ENCODE peak calls at places on chromosomes 6 and 20, in four cellular contexts. C, G, H and L are unnamed samples. For H3K9me3 and H3K4me1, the result is how much of the 10 kb centered on the place peaks cover.

GRCh38 chr6:150238294-150238693 is 95.5 kb downstream of the PPP1R14C start:
- DNase-seq in G (no peak), H (peak), C (no peak), L (peak)

GRCh38 chr6:125558451-125558850 is 191.0 kb upstream of the HEY2 start:
- DNase-seq in C (peak), G (no peak), H (no peak), L (no peak)

GRCh38 chr6:24245275-24245674 is 112.6 kb downstream of the DCDC2 start:
- DNase-seq in C (no peak), H (no peak), G (no peak), L (no peak)

GRCh38 chr20:34472246-34472925 is 43.8 kb upstream of the DYNLRB1 start:
- DNase-seq in C (no peak), H (no peak), G (no peak), L (no peak)

GRCh38 chr20:34058831-34059230 is 53.2 kb downstream of the EIF2S2 start:
- DNase-seq in G (no peak), H (no peak), C (peak), L (no peak)

GRCh38 chr20:24494460-24494920 is 25.1 kb downstream of the SYNDIG1 start:
- DNase-seq in G (no peak), H (no peak), C (no peak), L (no peak)

GRCh38 chr20:52785678-52786077 is 186.5 kb upstream of the TSHZ2 start:
- DNase-seq in H (no peak), C (no peak), G (no peak), L (no peak)

GRCh38 chr6:1144842-1145755 is 166.8 kb upstream of the FOXQ1 start:
- DNase-seq in H (no peak), G (no peak), C (no peak), L (no peak)

GRCh38 chr20:10040070-10040970 is 5.5 kb downstream of the ANKEF1 start:
- DNase-seq in H (no peak), C (no peak), G (peak), L (no peak)

GRCh38 chr20:56245761-56246160 is 2.8 kb upstream of the MC3R start:
- DNase-seq in G (no peak), H (no peak), C (no peak), L (no peak)

GRCh38 chr6:4017847-4018193 is 61.1 kb downstream of the FAM217A start:
- DNase-seq in H (no peak), C (peak), G (no peak), L (no peak)

GRCh38 chr6:158033751-158034702 is 52.4 kb downstream of the SYNJ2 start:
- DNase-seq in G (no peak), H (no peak), C (no peak), L (no peak)

GRCh38 chr6:1678201-1678600 is 68.5 kb downstream of the FOXC1 start:
- DNase-seq in C (no peak), H (peak), G (no peak), L (no peak)

GRCh38 chr6:95574811-95575210 is 2.5 kb upstream of the MANEA start:
- DNase-seq in H (no peak), C (no peak), G (no peak), L (no peak)

GRCh38 chr20:34549291-34549928 is 9.1 kb upstream of the MAP1LC3A start:
- DNase-seq in H (no peak), G (no peak), C (peak), L (no peak)

GRCh38 chr6:33742837-33743236 is 3.9 kb downstream of the IP6K3 start:
- DNase-seq in C (no peak), G (no peak), H (no peak), L (no peak)

GRCh38 chr6:23181301-23182110 is 612.1 kb downstream of the HDGFL1 start:
- DNase-seq in C (no peak), H (no peak), G (no peak), L (no peak)

GRCh38 chr6:23180504-23181293 is 611.3 kb downstream of the HDGFL1 start:
- DNase-seq in C (peak), G (no peak), H (peak), L (peak)

GRCh38 chr6:23179994-23180393 is 610.6 kb downstream of the HDGFL1 start:
- DNase-seq in G (no peak), H (no peak), C (no peak), L (no peak)

GRCh38 chr6:23183846-23184245 is 614.5 kb downstream of the HDGFL1 start:
- DNase-seq in H (no peak), C (no peak), G (no peak), L (no peak)
- H3K9me3 ChIP-seq in H (under half), C (under half), G (under half), L (under half)

GRCh38 chr6:37516076-37516919 is 16.6 kb upstream of the CCDC167 start:
- DNase-seq in G (no peak), H (no peak), C (peak), L (no peak)
- H3K4me1 ChIP-seq in G (under half), H (under half), C (under half), L (under half)

GRCh38 chr20:25705830-25706351 is 9.2 kb upstream of the ZNF337 start:
- DNase-seq in G (no peak), H (no peak), C (no peak), L (no peak)

GRCh38 chr20:25706793-25707192 is 10.1 kb upstream of the ZNF337 start:
- DNase-seq in C (no peak), G (no peak), H (no peak), L (no peak)

GRCh38 chr20:25707695-25708094 is 11.0 kb upstream of the ZNF337 start:
- DNase-seq in C (no peak), G (no peak), H (no peak), L (no peak)
- H3K9me3 ChIP-seq in C (under half), G (under half), H (under half), L (under half)

GRCh38 chr20:3803289-3803688 is 7.2 kb downstream of the CDC25B start:
- DNase-seq in C (no peak), H (no peak), G (no peak), L (no peak)
- H3K4me1 ChIP-seq in C (under half), H (under half), G (half or more), L (under half)

DNA sequence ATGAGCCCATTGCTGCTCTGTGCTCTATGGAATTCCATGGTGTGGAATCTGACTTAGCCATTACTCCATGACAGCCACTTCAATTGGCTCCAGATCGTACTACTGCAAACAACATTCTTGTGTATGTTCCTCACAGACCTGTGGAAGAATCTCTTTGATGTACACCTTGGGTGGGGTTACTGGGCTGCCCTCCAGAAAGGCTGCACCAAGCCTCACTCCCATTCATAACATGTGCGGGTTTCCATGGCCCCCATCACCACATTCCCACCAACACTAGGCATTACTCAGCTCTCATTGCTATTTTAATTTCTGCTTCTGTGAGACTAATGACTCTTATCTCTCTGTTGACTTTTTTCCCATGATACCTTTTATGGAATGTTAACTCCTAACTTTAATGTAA is 979.0 kb downstream of the KIF16B start:
- DNase-seq in G (no peak), C (no peak), H (no peak), L (no peak)
- H3K9me3 ChIP-seq in G (under half), C (under half), H (under half), L (under half)

DNA sequence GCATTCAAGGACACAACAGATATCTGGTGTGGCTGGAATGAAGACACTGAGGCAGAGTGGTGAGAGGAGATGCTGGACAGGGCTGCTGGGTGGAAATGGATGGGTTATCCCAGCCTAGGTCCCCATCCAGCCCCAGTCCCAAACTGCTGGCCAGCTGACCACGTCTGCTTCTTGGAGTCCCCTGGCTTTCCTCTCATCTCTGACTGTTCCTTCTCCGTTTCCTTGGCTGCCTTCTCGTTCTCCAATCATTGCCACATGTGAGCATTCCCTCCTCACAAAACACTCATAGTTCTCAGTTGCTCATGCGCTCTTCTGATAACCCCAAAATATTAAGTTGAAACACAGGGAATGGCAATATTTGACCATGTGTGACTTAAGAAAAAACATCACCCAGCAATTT is 31.5 kb downstream of the MAFB start:
- DNase-seq in H (no peak), C (no peak), G (no peak), L (no peak)
- H3K4me1 ChIP-seq in H (under half), C (under half), G (under half), L (under half)